ENCODE peak calls at places on chromosomes 11 and 22, in seven cellular contexts. Q is osteoblast, I is PC-9, N is endothelial cell, R is choroid plexus epithelial cell, C is lower lobe of right lung, V is GM13977. Y is an unnamed sample.

GRCh38 chr11:63680842-63681207 is 475 bp upstream of the RTN3 start:
- DNase-seq in Q (no peak), I (peak; percentile 61), N (no peak), R (no peak), C (no peak), V (peak; percentile 42), Y (no peak)

GRCh38 chr11:128336203-128336602 is 251.2 kb downstream of the ETS1 start:
- DNase-seq in Q (peak; percentile 81), I (peak; percentile 98), N (no peak), R (peak; percentile 83), C (peak; percentile 50), V (no peak), Y (no peak)

GRCh38 chr22:26610072-26610958 is 7.5 kb downstream of the CRYBB1 start:
- DNase-seq in Q (peak; percentile 95), I (no peak), N (no peak), R (peak; percentile 80), C (no peak), V (peak; percentile 79), Y (no peak)

GRCh38 chr11:22558638-22559037 is 67.0 kb downstream of the FANCF start:
- DNase-seq in Q (no peak), I (no peak), N (no peak), R (peak; percentile 2), C (no peak), V (no peak), Y (no peak)

GRCh38 chr11:122979815-122980656 is 1.6 kb downstream of the BSX start:
- DNase-seq in Q (no peak), I (no peak), N (no peak), R (no peak), C (no peak), V (peak; percentile 24), Y (no peak)

GRCh38 chr22:42622061-42622710 is 7.5 kb upstream of the POLDIP3 start:
- DNase-seq in Q (peak; percentile 84), I (no peak), N (no peak), R (no peak), C (no peak), V (no peak), Y (no peak)

GRCh38 chr11:111957663-111958415 is 20.7 kb downstream of the DIXDC1 start:
- DNase-seq in Q (no peak), I (no peak), N (no peak), R (no peak), C (no peak), V (no peak), Y (no peak)

GRCh38 chr22:44304354-44304753 is 8.4 kb downstream of the SHISAL1 start:
- DNase-seq in Q (peak; percentile 97), I (no peak), N (no peak), R (no peak), C (no peak), V (no peak), Y (no peak)

GRCh38 chr22:24601217-24602104 is 1.5 kb upstream of the GGT1 start:
- DNase-seq in Q (peak; percentile 60), I (peak; percentile 82), N (no peak), R (no peak), C (peak; percentile 83), V (peak; percentile 9), Y (no peak)

GRCh38 chr11:56967726-56968125 is 21.0 kb upstream of the OR5AK2 start:
- DNase-seq in Q (no peak), I (peak; percentile 75), N (no peak), R (no peak), C (no peak), V (no peak), Y (no peak)
- TF ChIP-seq CTCF in Q (no peak), I (no peak), N (no peak), R (no peak), C (no peak), V (no peak), Y (no peak)

GRCh38 chr11:117950320-117950719 is 21.1 kb upstream of the TMPRSS13 start:
- DNase-seq in Q (no peak), I (no peak), N (no peak), R (peak; percentile 5), C (no peak), V (peak; percentile 58), Y (no peak)
- TF ChIP-seq CTCF in Q (no peak), I (no peak), N (no peak), R (peak; percentile 36), C (peak; percentile 35), V (peak; percentile 60), Y (peak; percentile 56)

GRCh38 chr11:15770798-15771414 is 585.4 kb downstream of the SOX6 start:
- DNase-seq in Q (no peak), I (no peak), N (peak; percentile 60), R (peak; percentile 58), C (peak; percentile 49), V (peak; percentile 26), Y (no peak)
- TF ChIP-seq CTCF in Q (peak; percentile 90), I (peak; percentile 51), N (peak; percentile 59), R (peak; percentile 83), C (peak; percentile 53), V (peak; percentile 65), Y (peak; percentile 82)

GRCh38 chr11:75450236-75450635 is 17.2 kb upstream of the KLHL35 start:
- DNase-seq in Q (peak; percentile 48), I (no peak), N (no peak), R (no peak), C (no peak), V (no peak), Y (no peak)

GRCh38 chr11:75449776-75450175 is 16.8 kb upstream of the KLHL35 start:
- DNase-seq in Q (peak; percentile 34), I (no peak), N (no peak), R (no peak), C (no peak), V (no peak), Y (no peak)

GRCh38 chr11:75449271-75449670 is 16.3 kb upstream of the KLHL35 start:
- DNase-seq in Q (peak; percentile 26), I (no peak), N (no peak), R (no peak), C (no peak), V (no peak), Y (no peak)

GRCh38 chr11:75453916-75454655 is 21.1 kb upstream of the KLHL35 start:
- DNase-seq in Q (peak; percentile 97), I (no peak), N (no peak), R (peak; percentile 62), C (no peak), V (no peak), Y (no peak)

DNA sequence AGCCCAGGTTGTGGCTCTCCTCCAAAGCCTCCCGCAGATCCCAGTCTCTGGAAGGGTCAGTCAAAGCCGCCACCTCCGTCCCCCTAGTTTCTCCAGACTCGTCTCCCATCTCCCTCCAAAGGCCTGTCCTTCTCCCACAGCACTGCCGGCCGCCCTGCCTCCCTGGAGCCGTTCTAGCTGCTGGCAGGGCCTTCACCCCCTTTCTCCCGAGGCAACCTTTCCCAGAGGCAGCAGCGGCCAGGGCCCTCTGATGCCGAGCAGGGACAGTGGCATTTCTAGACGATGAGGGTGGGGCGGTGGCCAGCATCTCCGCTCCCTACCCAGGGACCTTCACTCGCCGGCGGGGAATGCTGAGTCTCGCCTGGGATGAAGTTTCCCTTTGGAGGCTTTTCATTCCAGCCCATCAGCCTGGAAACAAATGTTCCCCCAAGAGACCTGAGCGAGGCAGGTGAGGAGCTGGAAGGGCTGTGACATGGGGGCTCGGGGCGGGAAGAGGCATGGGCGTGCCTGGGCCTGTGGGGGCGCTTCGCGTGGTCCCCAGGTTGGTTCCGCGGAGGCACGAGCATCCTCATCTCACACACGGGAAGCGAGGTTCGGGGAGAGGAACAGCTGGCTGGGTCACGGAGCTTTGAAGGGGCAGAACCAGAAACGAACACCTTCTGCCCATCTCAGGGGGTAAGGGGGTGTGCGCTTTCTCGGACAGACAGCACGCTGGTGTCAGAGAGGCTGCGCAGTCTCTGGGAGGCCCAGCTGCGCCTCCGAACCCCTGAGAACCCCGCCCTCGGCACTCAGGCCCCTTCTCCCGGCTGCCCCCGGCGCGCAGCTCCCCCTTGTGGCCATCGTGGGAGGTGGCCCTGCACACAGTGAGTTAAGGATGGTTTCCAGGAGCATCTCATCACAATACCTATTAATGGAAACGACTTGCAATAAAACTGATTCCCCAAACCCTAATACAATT is 18.1 kb upstream of the KLHL35 start:
- DNase-seq in Q (peak; percentile 75), I (no peak), N (peak; percentile 65), R (no peak), C (no peak), V (peak; percentile 48), Y (no peak)
- TF ChIP-seq CTCF in Q (peak; percentile 47), I (peak; percentile 96), N (peak; percentile 83), R (peak; percentile 63), C (peak; percentile 66), V (peak; percentile 61), Y (peak; percentile 73)